ENCODE peak calls at places on chromosomes 13 and 19, in six cellular contexts. One of them, this sample, is unnamed.

GRCh38 chr13:62625214-62625613 is 1209.6 kb upstream of the PCDH20 start:
- DNase-seq in ovary: no peak
- DNase-seq in ascending aorta: no peak
- DNase-seq in PC-3: no peak
- DNase-seq in pancreas: peak
- DNase-seq in foreskin fibroblast: no peak
- DNase-seq in this sample: no peak

GRCh38 chr13:44109986-44110640 is 230.4 kb downstream of the LACC1 start:
- DNase-seq in foreskin fibroblast: no peak
- DNase-seq in pancreas: no peak
- DNase-seq in PC-3: peak
- DNase-seq in ovary: no peak
- DNase-seq in ascending aorta: no peak
- DNase-seq in this sample: peak

GRCh38 chr19:6997679-6998445 is 23.4 kb downstream of the MBD3L2B start:
- DNase-seq in ovary: no peak
- DNase-seq in foreskin fibroblast: peak
- DNase-seq in pancreas: no peak
- DNase-seq in PC-3: peak
- DNase-seq in ascending aorta: no peak
- DNase-seq in this sample: peak

GRCh38 chr19:20385056-20385455 is 180.5 kb downstream of the ZNF737 start:
- DNase-seq in PC-3: no peak
- DNase-seq in ascending aorta: no peak
- DNase-seq in foreskin fibroblast: no peak
- DNase-seq in ovary: no peak
- DNase-seq in pancreas: no peak
- DNase-seq in this sample: no peak

GRCh38 chr19:11736696-11737095 is 2.0 kb downstream of the ZNF823 start:
- DNase-seq in foreskin fibroblast: peak
- DNase-seq in ascending aorta: no peak
- DNase-seq in pancreas: no peak
- DNase-seq in PC-3: peak
- DNase-seq in ovary: no peak
- DNase-seq in this sample: peak

GRCh38 chr13:49670828-49671227 is 20.5 kb downstream of the EBPL start:
- DNase-seq in ascending aorta: no peak
- DNase-seq in ovary: no peak
- DNase-seq in pancreas: no peak
- DNase-seq in PC-3: no peak
- DNase-seq in foreskin fibroblast: no peak
- DNase-seq in this sample: no peak

GRCh38 chr13:80473695-80474094 is 132.8 kb upstream of the SPRY2 start:
- DNase-seq in PC-3: peak
- DNase-seq in foreskin fibroblast: peak
- DNase-seq in pancreas: no peak
- DNase-seq in ovary: no peak
- DNase-seq in ascending aorta: no peak
- DNase-seq in this sample: peak

GRCh38 chr19:3366104-3366760 is at the start of gene NFIC:
- DNase-seq in ovary: peak
- DNase-seq in PC-3: peak
- DNase-seq in foreskin fibroblast: peak
- DNase-seq in ascending aorta: no peak
- DNase-seq in pancreas: peak
- DNase-seq in this sample: peak

GRCh38 chr13:79404361-79404760 is 1.7 kb downstream of the RBM26 start:
- DNase-seq in ascending aorta: no peak
- DNase-seq in foreskin fibroblast: no peak
- DNase-seq in PC-3: no peak
- DNase-seq in pancreas: no peak
- DNase-seq in ovary: no peak
- DNase-seq in this sample: no peak

GRCh38 chr19:46697142-46697960 is 19.6 kb downstream of the PRKD2 start:
- DNase-seq in pancreas: peak
- DNase-seq in ascending aorta: no peak
- DNase-seq in ovary: peak
- DNase-seq in foreskin fibroblast: peak
- DNase-seq in PC-3: no peak
- DNase-seq in this sample: peak

GRCh38 chr13:84655677-84656076 is 773.4 kb upstream of the SLITRK1 start:
- DNase-seq in ascending aorta: no peak
- DNase-seq in pancreas: no peak
- DNase-seq in ovary: no peak
- DNase-seq in PC-3: no peak
- DNase-seq in foreskin fibroblast: peak
- DNase-seq in this sample: no peak

GRCh38 chr13:69959041-69959440 is 148.6 kb upstream of the ATXN8OS start:
- DNase-seq in ascending aorta: no peak
- DNase-seq in pancreas: no peak
- DNase-seq in PC-3: no peak
- DNase-seq in foreskin fibroblast: no peak
- DNase-seq in ovary: no peak
- DNase-seq in this sample: no peak

GRCh38 chr13:99661791-99662190 is 160.5 kb downstream of the TM9SF2 start:
- DNase-seq in PC-3: no peak
- DNase-seq in ascending aorta: no peak
- DNase-seq in pancreas: no peak
- DNase-seq in foreskin fibroblast: no peak
- DNase-seq in ovary: no peak
- DNase-seq in this sample: no peak

GRCh38 chr13:64371045-64371444 is 2859.1 kb downstream of the PCDH9 start:
- DNase-seq in ascending aorta: no peak
- DNase-seq in pancreas: no peak
- DNase-seq in ovary: no peak
- DNase-seq in foreskin fibroblast: peak
- DNase-seq in PC-3: peak
- DNase-seq in this sample: peak

GRCh38 chr13:111906816-111907215 is 160.1 kb upstream of the SOX1 start:
- DNase-seq in PC-3: no peak
- DNase-seq in foreskin fibroblast: no peak
- DNase-seq in ovary: no peak
- DNase-seq in pancreas: no peak
- DNase-seq in ascending aorta: no peak
- DNase-seq in this sample: no peak

GRCh38 chr19:43132696-43133095 is 50.2 kb upstream of the PSG2 start:
- DNase-seq in ascending aorta: no peak
- DNase-seq in ovary: no peak
- DNase-seq in PC-3: peak
- DNase-seq in pancreas: no peak
- DNase-seq in foreskin fibroblast: no peak
- DNase-seq in this sample: peak

GRCh38 chr13:45341034-45341798 is at the start of gene TPT1:
- DNase-seq in pancreas: peak
- DNase-seq in foreskin fibroblast: peak
- DNase-seq in PC-3: peak
- DNase-seq in ovary: peak
- DNase-seq in ascending aorta: peak
- DNase-seq in this sample: peak

GRCh38 chr13:21066946-21067345 is 5.6 kb upstream of the LATS2 start:
- DNase-seq in foreskin fibroblast: no peak
- DNase-seq in PC-3: no peak
- DNase-seq in ascending aorta: no peak
- DNase-seq in ovary: no peak
- DNase-seq in pancreas: no peak
- DNase-seq in this sample: no peak

GRCh38 chr19:18013621-18014111 is 5.7 kb downstream of the ARRDC2 start:
- DNase-seq in pancreas: no peak
- DNase-seq in ovary: no peak
- DNase-seq in foreskin fibroblast: no peak
- DNase-seq in PC-3: no peak
- DNase-seq in ascending aorta: no peak
- DNase-seq in this sample: no peak
- H3K4me3 ChIP-seq in pancreas: no peak
- H3K4me3 ChIP-seq in ovary: no peak
- H3K4me3 ChIP-seq in foreskin fibroblast: no peak
- H3K4me3 ChIP-seq in PC-3: no peak
- H3K4me3 ChIP-seq in ascending aorta: no peak
- H3K4me3 ChIP-seq in this sample: no peak

DNA sequence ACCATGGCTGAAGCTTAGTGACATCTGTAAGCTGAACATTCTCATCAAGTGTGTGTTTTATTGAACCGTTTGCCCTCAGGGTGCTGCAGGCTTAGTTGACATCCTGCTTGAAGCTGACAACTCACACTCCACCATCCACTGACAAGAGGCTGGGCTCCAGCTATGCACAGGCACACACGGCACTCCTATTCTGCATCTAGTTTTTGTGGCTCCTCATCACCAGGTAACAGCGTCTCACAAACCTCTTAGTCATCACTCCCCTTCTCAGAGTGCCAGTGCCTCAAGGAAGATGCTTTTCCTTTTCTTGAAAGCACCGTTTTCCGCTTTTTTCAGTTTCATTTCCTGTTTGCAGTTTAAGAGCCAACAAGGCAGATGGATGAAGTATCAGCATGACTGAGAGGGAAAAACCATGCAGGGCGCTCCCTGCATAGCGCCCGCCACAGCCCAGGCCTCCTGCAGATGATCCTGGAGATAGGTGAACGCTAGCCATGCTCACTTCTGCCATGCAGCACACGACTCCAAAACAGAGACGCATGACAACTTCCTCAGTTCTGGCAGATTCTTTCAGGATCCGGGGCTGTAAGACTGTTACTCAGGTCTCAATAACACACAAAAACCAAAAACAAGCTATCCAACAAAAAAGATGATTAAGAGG is 491.3 kb downstream of the COG6 start:
- DNase-seq in pancreas: no peak
- DNase-seq in PC-3: no peak
- DNase-seq in ascending aorta: no peak
- DNase-seq in foreskin fibroblast: no peak
- DNase-seq in ovary: no peak
- DNase-seq in this sample: peak
- TF ChIP-seq CTCF in pancreas: no peak
- TF ChIP-seq CTCF in PC-3: no peak
- TF ChIP-seq CTCF in ascending aorta: no peak
- TF ChIP-seq CTCF in foreskin fibroblast: no peak
- TF ChIP-seq CTCF in ovary: no peak
- TF ChIP-seq CTCF in this sample: no peak

GRCh38 chr19:12840091-12841079 is 2.1 kb downstream of the MAST1 start:
- DNase-seq in ovary: no peak
- DNase-seq in pancreas: peak
- DNase-seq in foreskin fibroblast: peak
- DNase-seq in PC-3: peak
- DNase-seq in ascending aorta: no peak
- DNase-seq in this sample: peak
- H3K4me3 ChIP-seq in ovary: no peak
- H3K4me3 ChIP-seq in pancreas: peak
- H3K4me3 ChIP-seq in foreskin fibroblast: peak
- H3K4me3 ChIP-seq in PC-3: no peak
- H3K4me3 ChIP-seq in ascending aorta: peak
- H3K4me3 ChIP-seq in this sample: peak

GRCh38 chr19:57748029-57748428 is 1.4 kb downstream of the ZNF776 start:
- DNase-seq in pancreas: no peak
- DNase-seq in foreskin fibroblast: no peak
- DNase-seq in ovary: no peak
- DNase-seq in PC-3: no peak
- DNase-seq in ascending aorta: no peak
- DNase-seq in this sample: no peak

GRCh38 chr19:57746580-57747471 is at the start of gene ZNF776:
- DNase-seq in foreskin fibroblast: peak
- DNase-seq in PC-3: peak
- DNase-seq in pancreas: peak
- DNase-seq in ovary: peak
- DNase-seq in ascending aorta: peak
- DNase-seq in this sample: peak

DNA sequence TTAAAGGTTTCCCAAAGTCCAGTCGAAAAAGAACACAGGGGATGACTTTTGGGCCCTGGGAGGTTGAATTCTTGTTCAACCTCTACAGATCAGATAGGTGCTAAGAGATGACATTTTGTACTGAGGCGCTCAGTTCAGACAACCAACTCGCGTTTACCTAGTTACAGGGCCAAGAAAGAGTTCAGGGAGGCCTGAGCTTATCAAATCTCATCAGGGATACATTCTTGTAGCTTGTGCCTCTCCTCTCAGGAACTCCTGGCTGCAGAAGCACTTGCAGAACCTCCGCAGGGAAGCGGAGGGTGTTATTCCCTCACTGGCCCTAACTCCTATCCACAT is 825 bp downstream of the ZNF776 start:
- DNase-seq in ovary: no peak
- DNase-seq in PC-3: no peak
- DNase-seq in foreskin fibroblast: no peak
- DNase-seq in ascending aorta: no peak
- DNase-seq in pancreas: no peak
- DNase-seq in this sample: no peak
- TF ChIP-seq CTCF in ovary: no peak
- TF ChIP-seq CTCF in PC-3: no peak
- TF ChIP-seq CTCF in foreskin fibroblast: no peak
- TF ChIP-seq CTCF in ascending aorta: no peak
- TF ChIP-seq CTCF in pancreas: no peak
- TF ChIP-seq CTCF in this sample: no peak

DNA sequence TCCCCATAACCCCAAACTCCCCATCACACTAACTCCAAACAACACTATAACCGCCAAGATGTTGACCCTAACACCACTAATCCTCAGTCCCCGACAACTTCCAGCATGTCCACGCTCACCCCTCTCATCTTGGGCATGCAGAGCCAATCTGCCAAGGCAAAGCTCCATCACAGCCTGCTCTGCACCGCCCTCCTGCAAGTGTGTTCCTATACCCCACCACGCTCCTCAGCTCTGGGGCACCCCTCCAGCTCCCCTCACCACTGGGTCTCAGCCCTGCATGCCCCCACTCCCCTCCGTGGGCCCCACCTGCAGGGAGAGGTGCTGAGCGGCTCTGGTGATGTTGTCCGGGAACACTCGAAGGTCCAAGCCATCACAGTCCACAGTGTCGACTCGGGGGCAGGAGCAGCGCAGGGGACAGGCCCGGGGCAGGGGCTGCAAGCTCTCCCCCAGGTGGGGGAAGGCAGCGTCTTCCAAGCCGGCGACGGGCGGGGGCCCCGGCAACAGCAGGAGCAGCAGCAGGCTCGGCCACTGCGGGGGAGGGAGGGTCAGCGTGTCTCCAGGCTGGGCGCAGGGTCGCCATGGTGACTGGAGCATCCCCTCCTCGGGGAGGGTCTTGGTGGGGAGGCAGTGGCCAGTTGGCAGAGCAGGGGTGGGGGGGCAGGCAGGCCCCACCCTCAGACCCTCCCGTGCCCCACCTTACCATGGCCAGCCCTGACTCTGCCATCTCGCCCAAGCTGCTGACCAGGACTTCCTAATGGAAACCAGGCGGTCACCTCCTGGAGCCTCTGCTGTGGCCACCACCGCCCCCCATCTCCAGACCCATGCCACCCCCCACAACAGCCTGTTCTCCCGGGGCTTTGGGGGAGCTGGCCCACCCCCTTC is 497 bp downstream of the PODNL1 start:
- DNase-seq in pancreas: peak
- DNase-seq in ascending aorta: no peak
- DNase-seq in PC-3: no peak
- DNase-seq in foreskin fibroblast: no peak
- DNase-seq in ovary: no peak
- DNase-seq in this sample: no peak
- H3K4me3 ChIP-seq in pancreas: no peak
- H3K4me3 ChIP-seq in ascending aorta: peak
- H3K4me3 ChIP-seq in PC-3: no peak
- H3K4me3 ChIP-seq in foreskin fibroblast: peak
- H3K4me3 ChIP-seq in ovary: no peak
- H3K4me3 ChIP-seq in this sample: no peak

This sample was measured in epithelial cell of esophagus.